ENCODE peak calls at places on chromosomes 2 and 18, in six cellular contexts. E, I, P, Q, S and C are unnamed samples.

GRCh38 chr18:616380-616995 is 19.7 kb downstream of the CLUL1 start:
- DNase-seq in S (no peak), E (no peak), I (no peak), Q (no peak), P (no peak), C (no peak)

GRCh38 chr18:78939105-78939504 is 40.5 kb upstream of the SALL3 start:
- DNase-seq in P (no peak), I (no peak), S (no peak), Q (no peak), E (no peak), C (no peak)

GRCh38 chr2:210577263-210578071 is 21.1 kb downstream of the CPS1 start:
- DNase-seq in Q (no peak), S (no peak), E (no peak), I (no peak), P (no peak), C (no peak)

GRCh38 chr2:127649100-127649611 is 3.2 kb downstream of the GPR17 start:
- DNase-seq in S (no peak), E (no peak), I (no peak), P (no peak), Q (peak), C (peak)

GRCh38 chr2:1548910-1549673 is 135.8 kb downstream of the TPO start:
- DNase-seq in P (no peak), Q (no peak), I (no peak), S (no peak), E (no peak), C (no peak)

GRCh38 chr2:10835052-10835970 is 22.7 kb upstream of the PDIA6 start:
- DNase-seq in Q (peak), E (peak), I (peak), S (peak), P (peak), C (peak)

GRCh38 chr2:16389611-16390010 is 276.0 kb downstream of the CYRIA start:
- DNase-seq in P (no peak), E (no peak), I (no peak), S (no peak), Q (no peak), C (no peak)

GRCh38 chr2:121297217-121297830 is 12.3 kb upstream of the TFCP2L1 start:
- DNase-seq in E (no peak), S (no peak), I (no peak), Q (no peak), P (no peak), C (no peak)

GRCh38 chr2:165637396-165637795 is 156.7 kb downstream of the GALNT3 start:
- DNase-seq in Q (no peak), S (no peak), I (no peak), E (no peak), P (no peak), C (no peak)

GRCh38 chr2:195322324-195322723 is 334.7 kb upstream of the SLC39A10 start:
- DNase-seq in S (no peak), P (no peak), Q (no peak), E (no peak), I (no peak), C (no peak)

GRCh38 chr2:54454922-54455583 is 1.1 kb upstream of the SPTBN1 start:
- DNase-seq in P (peak), E (no peak), I (no peak), Q (no peak), S (no peak), C (peak)

GRCh38 chr18:39841133-39842041 is 2113.6 kb upstream of the PIK3C3 start:
- DNase-seq in P (peak), S (no peak), E (no peak), I (peak), Q (peak), C (peak)